ENCODE peak calls at places on chromosome 6, in five cellular contexts. E is HCT116, Y is heart left ventricle, L is H1, H is WERI-Rb-1. Q is an unnamed sample.

GRCh38 chr6:129709451-129709908 is 497 bp downstream of the ARHGAP18 start:
- DNase-seq in H (no peak), Y (no peak), E (no peak), L (no peak), Q (peak; percentile 67)

GRCh38 chr6:133034509-133035206 is 206.5 kb upstream of the EYA4 start:
- DNase-seq in H (no peak), E (no peak), L (no peak), Y (no peak), Q (no peak)

GRCh38 chr6:22808466-22808865 is 239.1 kb downstream of the HDGFL1 start:
- DNase-seq in H (no peak), E (no peak), Y (no peak), L (no peak), Q (no peak)

GRCh38 chr6:154370545-154370944 is 13.9 kb upstream of the IPCEF1 start:
- DNase-seq in Y (no peak), L (no peak), E (peak; percentile 18), H (peak; percentile 46), Q (peak; percentile 56)

GRCh38 chr6:34543421-34543820 is 12.7 kb downstream of the SPDEF start:
- DNase-seq in Y (no peak), L (no peak), E (no peak), H (no peak), Q (no peak)

GRCh38 chr6:33380272-33380981 is 11.2 kb upstream of the KIFC1 start:
- DNase-seq in H (no peak), Y (no peak), L (no peak), E (no peak), Q (no peak)

GRCh38 chr6:152129606-152130249 is 322.2 kb downstream of the ESR1 start:
- DNase-seq in E (no peak), L (no peak), Y (no peak), H (no peak), Q (no peak)

GRCh38 chr6:29519291-29520010 is 31.7 kb upstream of the MAS1L start:
- DNase-seq in H (peak; percentile 4), Y (no peak), L (no peak), E (no peak), Q (no peak)

GRCh38 chr6:138291036-138291848 is 73.0 kb upstream of the PBOV1 start:
- DNase-seq in Y (no peak), E (no peak), L (no peak), H (peak; percentile 73), Q (no peak)

GRCh38 chr6:20028562-20028961 is 183.7 kb downstream of the MBOAT1 start:
- DNase-seq in E (no peak), Y (no peak), L (no peak), H (no peak), Q (no peak)

GRCh38 chr6:83092756-83093399 is 25.4 kb downstream of the DOP1A start:
- DNase-seq in L (no peak), H (no peak), Y (no peak), E (no peak), Q (no peak)

GRCh38 chr6:14129572-14129971 is 12.0 kb downstream of the CD83 start:
- DNase-seq in E (peak; percentile 34), L (peak; percentile 27), H (peak; percentile 82), Y (peak; percentile 54), Q (peak; percentile 77)

GRCh38 chr6:46219661-46220060 is 48.9 kb upstream of the ENPP5 start:
- DNase-seq in Y (no peak), H (no peak), E (no peak), L (no peak), Q (no peak)

GRCh38 chr6:159935633-159936032 is 33.2 kb upstream of the IGF2R start:
- DNase-seq in L (no peak), E (no peak), H (no peak), Y (no peak), Q (no peak)

GRCh38 chr6:165049362-165049761 is 260.0 kb downstream of the C6orf118 start:
- DNase-seq in Y (peak; percentile 33), L (peak; percentile 58), E (peak; percentile 21), H (peak; percentile 79), Q (peak; percentile 93)

GRCh38 chr6:31739639-31740396 is at the start of gene MSH5:
- DNase-seq in E (peak; percentile 99), H (no peak), Y (peak; percentile 99), L (peak; percentile 99), Q (peak; percentile 99)

GRCh38 chr6:101402618-101403002 is 9.1 kb downstream of the GRIK2 start:
- DNase-seq in H (no peak), E (no peak), Y (peak; percentile 41), L (no peak), Q (peak; percentile 44)

GRCh38 chr6:137309078-137309762 is 90.0 kb upstream of the IFNGR1 start:
- DNase-seq in E (peak; percentile 22), H (no peak), L (no peak), Y (peak; percentile 79), Q (peak; percentile 54)

GRCh38 chr6:141464490-141464889 is 668.2 kb upstream of the GJE1 start:
- DNase-seq in H (no peak), E (no peak), L (no peak), Y (peak; percentile 30), Q (no peak)

GRCh38 chr6:139608872-139609271 is 234.4 kb upstream of the CITED2 start:
- DNase-seq in E (no peak), H (no peak), Y (no peak), L (no peak), Q (no peak)

GRCh38 chr6:109455502-109456282 is at the start of gene MICAL1:
- DNase-seq in E (no peak), Y (peak; percentile 77), L (no peak), H (peak; percentile 81), Q (peak; percentile 74)

GRCh38 chr6:122747573-122747972 is 31.9 kb upstream of the FABP7 start:
- DNase-seq in H (no peak), L (no peak), E (no peak), Y (no peak), Q (no peak)

GRCh38 chr6:5660772-5661171 is 346.0 kb downstream of the NRN1 start:
- DNase-seq in Y (no peak), H (no peak), E (no peak), L (no peak), Q (no peak)

GRCh38 chr6:81821449-81821848 is 69.0 kb upstream of the TENT5A start:
- DNase-seq in Y (no peak), E (no peak), H (no peak), L (no peak), Q (no peak)

GRCh38 chr6:28587011-28587745 is 61.5 kb downstream of the GPX5 start:
- DNase-seq in E (no peak), H (peak; percentile 96), L (peak; percentile 64), Y (peak; percentile 62), Q (peak; percentile 92)

GRCh38 chr6:125236536-125237327 is 65.0 kb downstream of the HDDC2 start:
- DNase-seq in H (no peak), Y (no peak), L (no peak), E (no peak), Q (no peak)

GRCh38 chr6:144953552-144954240 is 668.6 kb downstream of the UTRN start:
- DNase-seq in H (no peak), L (peak; percentile 41), E (peak; percentile 45), Y (no peak), Q (no peak)

GRCh38 chr6:42938987-42939809 is 9.9 kb downstream of the CNPY3 start:
- DNase-seq in E (no peak), Y (no peak), H (peak; percentile 42), L (no peak), Q (peak; percentile 27)

GRCh38 chr6:106381223-106381622 is 20.7 kb downstream of the CRYBG1 start:
- DNase-seq in E (no peak), H (no peak), Y (no peak), L (no peak), Q (no peak)

GRCh38 chr6:168071620-168072019 is 7.4 kb downstream of the FRMD1 start:
- DNase-seq in Y (no peak), L (no peak), H (no peak), E (no peak), Q (no peak)
- TF ChIP-seq CTCF in Y (no peak), L (peak; percentile 89), H (peak; percentile 8), E (peak; percentile 53), Q (no peak)

DNA sequence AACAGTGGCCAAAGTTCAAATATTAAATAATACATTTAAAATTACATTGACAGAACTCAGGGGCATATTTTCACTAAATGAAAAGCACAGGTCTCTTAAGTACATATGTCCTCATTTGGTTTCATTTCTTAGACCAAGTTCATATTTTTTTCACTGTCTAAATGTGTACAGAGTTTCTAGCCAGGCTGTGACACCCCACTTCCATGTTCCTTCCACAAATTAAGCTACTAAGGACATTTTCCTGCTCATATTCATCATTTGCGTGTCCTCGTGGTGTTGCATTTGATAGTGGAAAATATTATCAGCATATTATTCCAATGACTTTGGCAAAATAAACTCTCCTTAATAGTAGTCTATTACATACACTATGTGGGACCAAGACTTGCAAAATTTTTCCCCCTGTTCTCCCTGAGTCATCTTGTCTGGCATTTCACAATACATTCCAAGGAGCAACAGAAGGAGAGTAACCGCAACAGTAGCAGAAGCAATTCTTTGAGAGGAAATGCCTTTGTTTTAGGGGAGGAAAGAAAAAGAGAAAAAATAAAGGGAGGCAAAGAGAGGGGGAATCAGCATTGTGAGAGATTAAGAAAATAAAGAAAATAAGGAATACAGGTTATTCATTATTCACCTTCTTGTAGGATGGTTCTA is 599.2 kb downstream of the COL12A1 start:
- DNase-seq in E (no peak), L (no peak), Y (no peak), H (no peak), Q (no peak)
- H3K4me3 ChIP-seq in E (no peak overlapping the region), L (no peak overlapping the region), Y (no peak overlapping the region), H (no peak overlapping the region), Q (no peak overlapping the region)

GRCh38 chr6:158358450-158359077 is 46.3 kb downstream of the TULP4 start:
- DNase-seq in H (peak; percentile 73), L (no peak), Y (no peak), E (no peak), Q (no peak)
- TF ChIP-seq CTCF in H (no peak), L (no peak), Y (no peak), E (no peak), Q (no peak)

GRCh38 chr6:111791415-111791814 is 81.8 kb downstream of the FYN start:
- DNase-seq in Y (no peak), E (no peak), H (no peak), L (no peak), Q (no peak)

GRCh38 chr6:111794300-111794699 is 79.0 kb downstream of the FYN start:
- DNase-seq in Y (no peak), E (no peak), L (no peak), H (no peak), Q (no peak)

GRCh38 chr6:111792241-111792640 is 81.0 kb downstream of the FYN start:
- DNase-seq in E (no peak), L (no peak), H (no peak), Y (no peak), Q (no peak)

GRCh38 chr6:111793711-111794111 is 79.5 kb downstream of the FYN start:
- DNase-seq in E (no peak), L (no peak), H (no peak), Y (no peak), Q (no peak)

DNA sequence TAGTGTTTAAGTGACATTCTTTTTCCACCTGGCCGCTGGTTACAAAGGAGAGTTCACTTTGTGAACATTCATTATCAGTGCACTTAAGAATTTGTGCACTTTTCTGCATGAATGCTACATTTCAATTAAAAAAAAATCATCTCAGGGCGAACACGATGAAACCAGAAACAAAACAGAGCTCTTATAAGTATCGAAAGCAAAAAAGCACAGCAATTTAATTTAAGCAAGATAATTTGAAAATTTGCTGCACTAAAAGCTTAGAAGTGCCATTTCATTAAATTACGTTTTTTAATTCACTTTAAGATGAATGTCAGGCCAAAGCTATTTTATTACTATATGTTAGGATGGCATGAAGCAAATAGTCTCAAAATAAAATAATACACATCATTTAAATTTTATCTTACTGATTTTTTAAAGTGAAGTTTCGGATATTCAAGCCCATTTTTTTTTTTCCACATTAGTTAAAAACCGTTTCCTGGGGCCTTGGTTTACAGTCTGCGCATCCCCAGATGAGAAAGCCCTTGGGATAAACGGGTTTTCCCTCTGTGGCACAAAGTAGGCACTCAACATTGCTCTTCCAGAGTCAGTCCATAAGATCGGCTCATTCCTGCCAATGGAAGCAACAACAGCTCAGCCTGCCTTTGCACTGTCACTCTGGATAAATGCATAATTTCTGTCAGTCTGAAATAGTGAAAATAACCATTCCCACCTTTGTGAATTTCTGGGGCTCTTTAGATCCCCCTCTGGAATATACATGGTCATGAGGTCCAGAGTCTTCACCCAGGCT is 80.1 kb downstream of the FYN start:
- DNase-seq in H (no peak), E (no peak), Y (no peak), L (no peak), Q (no peak)
- H3K4me3 ChIP-seq in H (no peak overlapping the region), E (no peak overlapping the region), Y (no peak overlapping the region), L (no peak overlapping the region), Q (no peak overlapping the region)

Q was measured in testis.